ENCODE peak calls at places on chromosomes 3 and 15, in six cellular contexts. N, K, S, T, U and O are unnamed samples.

GRCh38 chr3:113255100-113255853 is 43.9 kb downstream of the BOC start:
- ATAC-seq in N (peak; percentile 26), K (no peak), S (peak; percentile 63), T (peak; percentile 61), U (peak; percentile 36), O (peak; percentile 38)

GRCh38 chr15:93500155-93500554 is 411.1 kb upstream of the RGMA start:
- ATAC-seq in N (no peak), K (no peak), S (no peak), T (no peak), U (no peak), O (no peak)

GRCh38 chr3:177427540-177427939 is 230.3 kb upstream of the TBL1XR1 start:
- ATAC-seq in N (no peak), K (no peak), S (no peak), T (no peak), U (no peak), O (no peak)

GRCh38 chr15:90680371-90680935 is 36.7 kb upstream of the BLM start:
- ATAC-seq in N (peak; percentile 96), K (no peak), S (peak; percentile 65), T (peak; percentile 77), U (no peak), O (peak; percentile 86)

GRCh38 chr3:43752908-43753307 is 62.2 kb downstream of the ABHD5 start:
- ATAC-seq in N (peak; percentile 28), K (no peak), S (no peak), T (no peak), U (no peak), O (no peak)

GRCh38 chr3:22360977-22361376 is 610.0 kb upstream of the ZNF385D start:
- ATAC-seq in N (peak; percentile 94), K (no peak), S (peak; percentile 46), T (peak; percentile 32), U (no peak), O (peak; percentile 78)

GRCh38 chr3:56304069-56304468 is 164.2 kb downstream of the ERC2 start:
- ATAC-seq in N (no peak), K (no peak), S (no peak), T (no peak), U (no peak), O (no peak)

GRCh38 chr3:58617338-58617761 is 40.2 kb upstream of the FAM107A start:
- ATAC-seq in N (peak; percentile 89), K (no peak), S (peak; percentile 34), T (peak; percentile 22), U (no peak), O (peak; percentile 85)

GRCh38 chr3:49803464-49804140 is 541 bp downstream of the INKA1 start:
- ATAC-seq in N (peak; percentile 0), K (peak; percentile 39), S (peak; percentile 6), T (peak; percentile 2), U (no peak), O (peak; percentile 27)

GRCh38 chr3:44992555-44993470 is 16.8 kb downstream of the EXOSC7 start:
- ATAC-seq in N (no peak), K (peak; percentile 57), S (no peak), T (no peak), U (no peak), O (no peak)

GRCh38 chr3:46928297-46928696 is 48.2 kb downstream of the CCDC12 start:
- ATAC-seq in N (no peak), K (no peak), S (no peak), T (no peak), U (no peak), O (no peak)

GRCh38 chr3:40465456-40465855 is 8.3 kb downstream of the RPL14 start:
- ATAC-seq in N (no peak), K (no peak), S (no peak), T (no peak), U (no peak), O (no peak)

GRCh38 chr3:189080745-189081144 is 91.0 kb upstream of the TPRG1 start:
- ATAC-seq in N (no peak), K (no peak), S (no peak), T (no peak), U (no peak), O (no peak)

GRCh38 chr3:188197388-188197847 is 43.5 kb downstream of the LPP start:
- ATAC-seq in N (peak; percentile 23), K (no peak), S (peak; percentile 74), T (peak; percentile 88), U (peak; percentile 8), O (no peak)

GRCh38 chr15:91420689-91421088 is 320.6 kb downstream of the SV2B start:
- ATAC-seq in N (no peak), K (no peak), S (no peak), T (no peak), U (no peak), O (no peak)

GRCh38 chr15:44832068-44832467 is 95.7 kb downstream of the TRIM69 start:
- ATAC-seq in N (no peak), K (no peak), S (no peak), T (no peak), U (no peak), O (no peak)

GRCh38 chr3:15982243-15982642 is 184.5 kb upstream of the ANKRD28 start:
- ATAC-seq in N (no peak), K (no peak), S (no peak), T (no peak), U (no peak), O (no peak)

GRCh38 chr15:63329567-63330350 is 51.9 kb downstream of the CA12 start:
- ATAC-seq in N (no peak), K (no peak), S (no peak), T (no peak), U (no peak), O (no peak)

GRCh38 chr3:50665603-50666115 is 9.1 kb upstream of the DOCK3 start:
- ATAC-seq in N (peak; percentile 20), K (no peak), S (no peak), T (no peak), U (no peak), O (no peak)

GRCh38 chr15:68379759-68380290 is 52.1 kb downstream of the ITGA11 start:
- ATAC-seq in N (no peak), K (no peak), S (no peak), T (no peak), U (no peak), O (no peak)